ENCODE peak calls at places on chromosome 9, in seven cellular contexts. One of them, this sample, is unnamed.

GRCh38 chr9:100577776-100578448 is at the start of gene CAVIN4:
- DNase-seq in HFF-Myc: no peak
- DNase-seq in heart left ventricle: no peak
- DNase-seq in CD4-positive, alpha-beta T cell: no peak
- DNase-seq in AG04449: no peak
- DNase-seq in adrenal gland: no peak
- DNase-seq in K562: no peak
- DNase-seq in this sample: no peak

GRCh38 chr9:3401556-3401955 is 124.2 kb downstream of the RFX3 start:
- DNase-seq in HFF-Myc: no peak
- DNase-seq in heart left ventricle: no peak
- DNase-seq in CD4-positive, alpha-beta T cell: no peak
- DNase-seq in AG04449: no peak
- DNase-seq in adrenal gland: no peak
- DNase-seq in K562: no peak
- DNase-seq in this sample: no peak

GRCh38 chr9:115025721-115026120 is 92.2 kb downstream of the TNC start:
- DNase-seq in HFF-Myc: no peak
- DNase-seq in heart left ventricle: no peak
- DNase-seq in CD4-positive, alpha-beta T cell: no peak
- DNase-seq in AG04449: no peak
- DNase-seq in adrenal gland: no peak
- DNase-seq in K562: no peak
- DNase-seq in this sample: no peak

GRCh38 chr9:125889122-125889523 is 141.9 kb downstream of the PBX3 start:
- DNase-seq in HFF-Myc: no peak
- DNase-seq in heart left ventricle: peak
- DNase-seq in CD4-positive, alpha-beta T cell: no peak
- DNase-seq in AG04449: no peak
- DNase-seq in adrenal gland: peak
- DNase-seq in K562: no peak
- DNase-seq in this sample: no peak

GRCh38 chr9:136155576-136155975 is 36.9 kb upstream of the TMEM250 start:
- DNase-seq in HFF-Myc: no peak
- DNase-seq in heart left ventricle: no peak
- DNase-seq in CD4-positive, alpha-beta T cell: no peak
- DNase-seq in AG04449: no peak
- DNase-seq in adrenal gland: no peak
- DNase-seq in K562: no peak
- DNase-seq in this sample: no peak

GRCh38 chr9:84708400-84708799 is 38.9 kb downstream of the NTRK2 start:
- DNase-seq in HFF-Myc: no peak
- DNase-seq in heart left ventricle: no peak
- DNase-seq in CD4-positive, alpha-beta T cell: no peak
- DNase-seq in AG04449: no peak
- DNase-seq in adrenal gland: no peak
- DNase-seq in K562: no peak
- DNase-seq in this sample: no peak

GRCh38 chr9:83570359-83570758 is 32.2 kb upstream of the FRMD3 start:
- DNase-seq in HFF-Myc: no peak
- DNase-seq in heart left ventricle: no peak
- DNase-seq in CD4-positive, alpha-beta T cell: no peak
- DNase-seq in AG04449: peak
- DNase-seq in adrenal gland: no peak
- DNase-seq in K562: no peak
- DNase-seq in this sample: no peak

GRCh38 chr9:129624168-129624759 is 1.7 kb upstream of the NTMT1 start:
- DNase-seq in HFF-Myc: no peak
- DNase-seq in heart left ventricle: no peak
- DNase-seq in CD4-positive, alpha-beta T cell: peak
- DNase-seq in AG04449: no peak
- DNase-seq in adrenal gland: peak
- DNase-seq in K562: peak
- DNase-seq in this sample: peak

GRCh38 chr9:129835860-129836223 is 584 bp downstream of the USP20 start:
- DNase-seq in HFF-Myc: no peak
- DNase-seq in heart left ventricle: no peak
- DNase-seq in CD4-positive, alpha-beta T cell: no peak
- DNase-seq in AG04449: no peak
- DNase-seq in adrenal gland: no peak
- DNase-seq in K562: peak
- DNase-seq in this sample: peak

GRCh38 chr9:2613730-2614271 is 7.8 kb upstream of the VLDLR start:
- DNase-seq in HFF-Myc: no peak
- DNase-seq in heart left ventricle: no peak
- DNase-seq in CD4-positive, alpha-beta T cell: no peak
- DNase-seq in AG04449: no peak
- DNase-seq in adrenal gland: no peak
- DNase-seq in K562: no peak
- DNase-seq in this sample: no peak

GRCh38 chr9:121564861-121565260 is 65.2 kb upstream of the GGTA1 start:
- DNase-seq in HFF-Myc: no peak
- DNase-seq in heart left ventricle: peak
- DNase-seq in CD4-positive, alpha-beta T cell: no peak
- DNase-seq in AG04449: no peak
- DNase-seq in adrenal gland: no peak
- DNase-seq in K562: no peak
- DNase-seq in this sample: no peak

GRCh38 chr9:91727316-91727861 is 222.6 kb downstream of the ROR2 start:
- DNase-seq in HFF-Myc: no peak
- DNase-seq in heart left ventricle: no peak
- DNase-seq in CD4-positive, alpha-beta T cell: no peak
- DNase-seq in AG04449: no peak
- DNase-seq in adrenal gland: peak
- DNase-seq in K562: peak
- DNase-seq in this sample: peak

GRCh38 chr9:135138078-135138855 is 50.8 kb downstream of the OLFM1 start:
- DNase-seq in HFF-Myc: no peak
- DNase-seq in heart left ventricle: peak
- DNase-seq in CD4-positive, alpha-beta T cell: no peak
- DNase-seq in AG04449: no peak
- DNase-seq in adrenal gland: no peak
- DNase-seq in K562: no peak
- DNase-seq in this sample: no peak

GRCh38 chr9:106456581-106456980 is 406.4 kb upstream of the ZNF462 start:
- DNase-seq in HFF-Myc: no peak
- DNase-seq in heart left ventricle: no peak
- DNase-seq in CD4-positive, alpha-beta T cell: no peak
- DNase-seq in AG04449: no peak
- DNase-seq in adrenal gland: no peak
- DNase-seq in K562: no peak
- DNase-seq in this sample: no peak

GRCh38 chr9:97276310-97276852 is 31.1 kb upstream of the CCDC180 start:
- DNase-seq in HFF-Myc: no peak
- DNase-seq in heart left ventricle: no peak
- DNase-seq in CD4-positive, alpha-beta T cell: no peak
- DNase-seq in AG04449: no peak
- DNase-seq in adrenal gland: no peak
- DNase-seq in K562: no peak
- DNase-seq in this sample: no peak

GRCh38 chr9:121222524-121223171 is 21.0 kb upstream of the RAB14 start:
- DNase-seq in HFF-Myc: no peak
- DNase-seq in heart left ventricle: no peak
- DNase-seq in CD4-positive, alpha-beta T cell: no peak
- DNase-seq in AG04449: no peak
- DNase-seq in adrenal gland: no peak
- DNase-seq in K562: peak
- DNase-seq in this sample: peak

GRCh38 chr9:135519179-135519971 is 1.9 kb upstream of the LCN1 start:
- DNase-seq in HFF-Myc: no peak
- DNase-seq in heart left ventricle: no peak
- DNase-seq in CD4-positive, alpha-beta T cell: no peak
- DNase-seq in AG04449: no peak
- DNase-seq in adrenal gland: no peak
- DNase-seq in K562: no peak
- DNase-seq in this sample: no peak

GRCh38 chr9:123607987-123608565 is 252.1 kb downstream of the CRB2 start:
- DNase-seq in HFF-Myc: no peak
- DNase-seq in heart left ventricle: no peak
- DNase-seq in CD4-positive, alpha-beta T cell: no peak
- DNase-seq in AG04449: no peak
- DNase-seq in adrenal gland: no peak
- DNase-seq in K562: peak
- DNase-seq in this sample: no peak

GRCh38 chr9:89882876-89883275 is 278.1 kb downstream of the GADD45G start:
- DNase-seq in HFF-Myc: no peak
- DNase-seq in heart left ventricle: no peak
- DNase-seq in CD4-positive, alpha-beta T cell: no peak
- DNase-seq in AG04449: no peak
- DNase-seq in adrenal gland: peak
- DNase-seq in K562: no peak
- DNase-seq in this sample: no peak

GRCh38 chr9:111458139-111459009 is 25.8 kb downstream of the ECPAS start:
- DNase-seq in HFF-Myc: no peak
- DNase-seq in heart left ventricle: no peak
- DNase-seq in CD4-positive, alpha-beta T cell: no peak
- DNase-seq in AG04449: no peak
- DNase-seq in adrenal gland: no peak
- DNase-seq in K562: no peak
- DNase-seq in this sample: peak

GRCh38 chr9:133634024-133634691 is 2.0 kb upstream of the DBH start:
- DNase-seq in HFF-Myc: no peak
- DNase-seq in heart left ventricle: no peak
- DNase-seq in CD4-positive, alpha-beta T cell: no peak
- DNase-seq in AG04449: no peak
- DNase-seq in adrenal gland: no peak
- DNase-seq in K562: no peak
- DNase-seq in this sample: no peak

GRCh38 chr9:134601764-134602163 is 39.8 kb upstream of the COL5A1 start:
- DNase-seq in HFF-Myc: no peak
- DNase-seq in heart left ventricle: no peak
- DNase-seq in CD4-positive, alpha-beta T cell: no peak
- DNase-seq in AG04449: no peak
- DNase-seq in adrenal gland: no peak
- DNase-seq in K562: no peak
- DNase-seq in this sample: no peak

GRCh38 chr9:36140086-36141084 is 3.9 kb downstream of the GLIPR2 start:
- DNase-seq in HFF-Myc: no peak
- DNase-seq in heart left ventricle: no peak
- DNase-seq in CD4-positive, alpha-beta T cell: no peak
- DNase-seq in AG04449: no peak
- DNase-seq in adrenal gland: no peak
- DNase-seq in K562: no peak
- DNase-seq in this sample: no peak

GRCh38 chr9:138120511-138121437 is 243.2 kb downstream of the CACNA1B start:
- DNase-seq in HFF-Myc: no peak
- DNase-seq in heart left ventricle: no peak
- DNase-seq in CD4-positive, alpha-beta T cell: no peak
- DNase-seq in AG04449: no peak
- DNase-seq in adrenal gland: no peak
- DNase-seq in K562: no peak
- DNase-seq in this sample: no peak

GRCh38 chr9:91090132-91090410 is 271.6 kb downstream of the AUH start:
- DNase-seq in HFF-Myc: no peak
- DNase-seq in heart left ventricle: no peak
- DNase-seq in CD4-positive, alpha-beta T cell: no peak
- DNase-seq in AG04449: no peak
- DNase-seq in adrenal gland: no peak
- DNase-seq in K562: no peak
- DNase-seq in this sample: no peak

GRCh38 chr9:71795097-71795807 is 26.9 kb upstream of the CEMIP2 start:
- DNase-seq in HFF-Myc: no peak
- DNase-seq in heart left ventricle: no peak
- DNase-seq in CD4-positive, alpha-beta T cell: peak
- DNase-seq in AG04449: no peak
- DNase-seq in adrenal gland: no peak
- DNase-seq in K562: no peak
- DNase-seq in this sample: no peak

GRCh38 chr9:124258765-124259272 is 1.1 kb downstream of the NEK6 start:
- DNase-seq in HFF-Myc: no peak
- DNase-seq in heart left ventricle: no peak
- DNase-seq in CD4-positive, alpha-beta T cell: no peak
- DNase-seq in AG04449: no peak
- DNase-seq in adrenal gland: no peak
- DNase-seq in K562: no peak
- DNase-seq in this sample: peak

GRCh38 chr9:133250741-133251170 is 24.2 kb downstream of the ABO start:
- DNase-seq in HFF-Myc: no peak
- DNase-seq in heart left ventricle: no peak
- DNase-seq in CD4-positive, alpha-beta T cell: no peak
- DNase-seq in AG04449: no peak
- DNase-seq in adrenal gland: peak
- DNase-seq in K562: no peak
- DNase-seq in this sample: no peak

GRCh38 chr9:10274156-10274555 is 338.6 kb downstream of the PTPRD start:
- DNase-seq in HFF-Myc: no peak
- DNase-seq in heart left ventricle: no peak
- DNase-seq in CD4-positive, alpha-beta T cell: no peak
- DNase-seq in AG04449: no peak
- DNase-seq in adrenal gland: no peak
- DNase-seq in K562: no peak
- DNase-seq in this sample: no peak

GRCh38 chr9:116491219-116491618 is 195.9 kb upstream of the TRIM32 start:
- DNase-seq in HFF-Myc: no peak
- DNase-seq in heart left ventricle: no peak
- DNase-seq in CD4-positive, alpha-beta T cell: no peak
- DNase-seq in AG04449: no peak
- DNase-seq in adrenal gland: no peak
- DNase-seq in K562: no peak
- DNase-seq in this sample: no peak
- TF ChIP-seq CTCF in HFF-Myc: no peak
- TF ChIP-seq CTCF in heart left ventricle: no peak
- TF ChIP-seq CTCF in CD4-positive, alpha-beta T cell: no peak
- TF ChIP-seq CTCF in AG04449: no peak
- TF ChIP-seq CTCF in adrenal gland: no peak
- TF ChIP-seq CTCF in K562: no peak
- TF ChIP-seq CTCF in this sample: no peak

DNA sequence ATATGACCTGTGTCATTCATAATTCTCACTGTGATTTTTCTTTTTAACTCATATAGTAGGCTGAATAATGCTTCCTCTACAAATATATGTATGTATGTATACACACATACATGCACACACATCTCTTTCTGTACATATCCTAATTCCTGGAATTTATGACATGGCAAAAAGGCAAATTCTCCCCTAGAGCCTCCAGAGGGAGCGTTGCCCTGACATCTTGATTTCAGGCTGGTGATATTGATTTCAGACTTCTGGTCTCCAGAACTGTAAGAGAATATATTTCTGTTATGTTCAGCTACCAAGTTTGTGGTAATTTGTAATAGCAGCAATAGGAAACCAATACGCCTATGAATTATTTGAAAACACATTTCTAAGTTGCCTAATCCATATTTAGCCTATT is 166.6 kb upstream of the GAS1 start:
- DNase-seq in HFF-Myc: no peak
- DNase-seq in heart left ventricle: no peak
- DNase-seq in CD4-positive, alpha-beta T cell: no peak
- DNase-seq in AG04449: no peak
- DNase-seq in adrenal gland: no peak
- DNase-seq in K562: no peak
- DNase-seq in this sample: peak
- TF ChIP-seq CTCF in HFF-Myc: peak
- TF ChIP-seq CTCF in heart left ventricle: no peak
- TF ChIP-seq CTCF in CD4-positive, alpha-beta T cell: no peak
- TF ChIP-seq CTCF in AG04449: peak
- TF ChIP-seq CTCF in adrenal gland: no peak
- TF ChIP-seq CTCF in K562: no peak
- TF ChIP-seq CTCF in this sample: peak

GRCh38 chr9:18060304-18060934 is 413.5 kb upstream of the ADAMTSL1 start:
- DNase-seq in HFF-Myc: no peak
- DNase-seq in heart left ventricle: no peak
- DNase-seq in CD4-positive, alpha-beta T cell: no peak
- DNase-seq in AG04449: no peak
- DNase-seq in adrenal gland: no peak
- DNase-seq in K562: no peak
- DNase-seq in this sample: peak
- TF ChIP-seq CTCF in HFF-Myc: peak
- TF ChIP-seq CTCF in heart left ventricle: no peak
- TF ChIP-seq CTCF in CD4-positive, alpha-beta T cell: no peak
- TF ChIP-seq CTCF in AG04449: no peak
- TF ChIP-seq CTCF in adrenal gland: peak
- TF ChIP-seq CTCF in K562: no peak
- TF ChIP-seq CTCF in this sample: peak

GRCh38 chr9:131473198-131473885 is 29.4 kb upstream of the POMT1 start:
- DNase-seq in HFF-Myc: no peak
- DNase-seq in heart left ventricle: no peak
- DNase-seq in CD4-positive, alpha-beta T cell: no peak
- DNase-seq in AG04449: no peak
- DNase-seq in adrenal gland: no peak
- DNase-seq in K562: no peak
- DNase-seq in this sample: no peak
- TF ChIP-seq CTCF in HFF-Myc: no peak
- TF ChIP-seq CTCF in heart left ventricle: no peak
- TF ChIP-seq CTCF in CD4-positive, alpha-beta T cell: no peak
- TF ChIP-seq CTCF in AG04449: no peak
- TF ChIP-seq CTCF in adrenal gland: no peak
- TF ChIP-seq CTCF in K562: no peak
- TF ChIP-seq CTCF in this sample: no peak

This sample was measured in MCF 10A.